ENCODE peak calls at places on chromosomes 2 and 18, in five cellular contexts. R, M, A, W and K are unnamed samples.

GRCh38 chr18:41121116-41121826 is 833.8 kb upstream of the PIK3C3 start:
- DNase-seq in R (peak), M (no peak), A (no peak), W (no peak), K (peak)

GRCh38 chr2:70007151-70007550 is 45.7 kb upstream of the ASPRV1 start:
- DNase-seq in R (no peak), M (no peak), A (no peak), W (no peak), K (no peak)

GRCh38 chr2:186822323-186822722 is 26.6 kb downstream of the ZSWIM2 start:
- DNase-seq in R (no peak), M (no peak), A (no peak), W (no peak), K (no peak)

GRCh38 chr18:73848656-73849055 is 299.0 kb downstream of the FBXO15 start:
- DNase-seq in R (peak), M (no peak), A (no peak), W (no peak), K (peak)

GRCh38 chr2:43400508-43400907 is 174.1 kb upstream of the ZFP36L2 start:
- DNase-seq in R (no peak), M (no peak), A (no peak), W (no peak), K (peak)

GRCh38 chr18:3319399-3319798 is 57.5 kb downstream of the MYL12B start:
- DNase-seq in R (no peak), M (no peak), A (no peak), W (no peak), K (no peak)

GRCh38 chr2:212424090-212424489 is 114.5 kb downstream of the ERBB4 start:
- DNase-seq in R (no peak), M (no peak), A (no peak), W (no peak), K (no peak)

GRCh38 chr2:241545113-241545512 is 13.4 kb upstream of the BOK start:
- DNase-seq in R (no peak), M (no peak), A (peak), W (no peak), K (peak)

GRCh38 chr2:42060028-42060427 is 12.2 kb downstream of the PKDCC start:
- DNase-seq in R (no peak), M (no peak), A (peak), W (no peak), K (no peak)

GRCh38 chr2:5176764-5177163 is 515.4 kb upstream of the SOX11 start:
- DNase-seq in R (no peak), M (no peak), A (no peak), W (no peak), K (no peak)